ENCODE peak calls at places on chromosomes 11 and 22, in six cellular contexts. N is fibroblast of lung, I is GM12865, L is bronchial epithelial cell, Y is fibroblast of the aortic adventitia, S is lower lobe of right lung. K is an unnamed sample.

GRCh38 chr22:49099496-49100124 is 728.1 kb downstream of the BRD1 start:
- DNase-seq in Y (no peak), N (no peak), S (no peak), I (no peak), L (no peak), K (no peak)

GRCh38 chr11:65288706-65289536 is 25.7 kb upstream of the CDC42EP2 start:
- DNase-seq in L (peak; percentile 12), Y (no peak), S (no peak), N (peak; percentile 50), I (no peak), K (no peak)

GRCh38 chr22:49736538-49736937 is 91.1 kb downstream of the BRD1 start:
- DNase-seq in L (no peak), S (no peak), I (no peak), Y (no peak), N (no peak), K (no peak)

GRCh38 chr11:104343578-104343977 is 179.6 kb upstream of the PDGFD start:
- DNase-seq in I (peak; percentile 10), Y (no peak), S (no peak), L (peak; percentile 34), N (peak; percentile 10), K (no peak)

GRCh38 chr11:110525883-110526282 is 96.1 kb downstream of the FDX1 start:
- DNase-seq in I (no peak), S (no peak), N (peak; percentile 88), L (peak; percentile 99), Y (peak; percentile 84), K (peak; percentile 74)

GRCh38 chr11:4643084-4643483 is 698 bp upstream of the OR51E1 start:
- DNase-seq in I (no peak), N (no peak), Y (no peak), L (no peak), S (no peak), K (no peak)

GRCh38 chr22:38317995-38318715 is 922 bp upstream of the CSNK1E start:
- DNase-seq in N (peak; percentile 84), S (peak; percentile 75), Y (peak; percentile 89), I (no peak), L (peak; percentile 99), K (peak; percentile 75)

GRCh38 chr11:71385091-71385490 is 63.1 kb downstream of the DHCR7 start:
- DNase-seq in L (no peak), I (no peak), S (no peak), N (no peak), Y (no peak), K (no peak)

GRCh38 chr22:46082633-46083032 is 67.7 kb upstream of the PPARA start:
- DNase-seq in I (no peak), S (no peak), N (no peak), L (no peak), Y (peak; percentile 55), K (no peak)

GRCh38 chr11:76742912-76743311 is 40.2 kb upstream of the TSKU start:
- DNase-seq in S (no peak), Y (peak; percentile 50), L (no peak), N (peak; percentile 70), I (no peak), K (no peak)

DNA sequence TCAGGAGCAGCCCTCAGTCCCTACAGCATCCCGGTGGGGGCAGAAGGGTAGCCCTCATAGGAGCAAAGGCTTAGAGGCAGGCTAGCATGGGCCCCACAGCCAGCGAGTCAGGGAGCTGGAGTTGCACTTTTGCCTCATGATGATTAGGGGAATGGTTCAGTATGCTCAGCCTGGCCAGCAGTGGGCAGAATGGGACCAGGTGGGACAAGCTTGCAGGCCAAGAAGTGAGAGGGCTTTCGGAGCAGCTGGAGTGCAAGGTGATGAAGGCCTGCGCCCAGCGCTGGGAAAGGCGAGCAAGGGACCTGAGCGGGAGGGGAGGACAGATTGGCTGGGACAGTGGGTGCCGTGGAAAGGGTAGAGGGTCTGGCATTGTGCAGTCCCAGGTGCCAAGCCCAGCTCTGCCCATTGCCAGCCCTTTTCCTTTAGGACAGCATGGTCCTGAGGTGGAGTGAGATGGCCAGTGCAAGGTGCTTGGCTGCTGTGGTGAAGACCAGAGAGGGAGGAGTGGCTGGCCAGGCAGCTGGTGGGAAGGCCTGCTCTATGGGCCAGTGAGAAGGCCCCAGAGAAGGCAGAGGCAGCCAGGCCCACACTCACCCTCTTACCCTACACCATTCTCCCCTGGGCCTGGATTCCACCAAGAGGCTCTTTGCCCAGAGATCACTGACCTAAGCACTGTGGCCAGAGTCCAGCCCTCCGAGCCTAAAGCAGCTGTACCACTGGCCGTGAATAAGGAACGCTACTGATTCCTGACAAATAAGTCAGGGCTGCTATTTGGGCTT is 47.9 kb upstream of the SUSD2 start:
- DNase-seq in I (no peak), Y (no peak), N (peak; percentile 41), L (no peak), S (peak; percentile 67), K (no peak)
- TF ChIP-seq CTCF in I (peak; percentile 24), Y (peak; percentile 32), N (peak; percentile 48), L (peak; percentile 23), S (peak; percentile 40), K (peak; percentile 42)

GRCh38 chr22:39459681-39460080 is 2.9 kb downstream of the MGAT3 start:
- DNase-seq in N (no peak), S (no peak), L (no peak), Y (no peak), I (no peak), K (no peak)
- H3K4me3 ChIP-seq in N (no peak overlapping the region), S (no peak overlapping the region), L (no peak overlapping the region), Y (no peak overlapping the region), I (no peak overlapping the region), K (no peak overlapping the region)

DNA sequence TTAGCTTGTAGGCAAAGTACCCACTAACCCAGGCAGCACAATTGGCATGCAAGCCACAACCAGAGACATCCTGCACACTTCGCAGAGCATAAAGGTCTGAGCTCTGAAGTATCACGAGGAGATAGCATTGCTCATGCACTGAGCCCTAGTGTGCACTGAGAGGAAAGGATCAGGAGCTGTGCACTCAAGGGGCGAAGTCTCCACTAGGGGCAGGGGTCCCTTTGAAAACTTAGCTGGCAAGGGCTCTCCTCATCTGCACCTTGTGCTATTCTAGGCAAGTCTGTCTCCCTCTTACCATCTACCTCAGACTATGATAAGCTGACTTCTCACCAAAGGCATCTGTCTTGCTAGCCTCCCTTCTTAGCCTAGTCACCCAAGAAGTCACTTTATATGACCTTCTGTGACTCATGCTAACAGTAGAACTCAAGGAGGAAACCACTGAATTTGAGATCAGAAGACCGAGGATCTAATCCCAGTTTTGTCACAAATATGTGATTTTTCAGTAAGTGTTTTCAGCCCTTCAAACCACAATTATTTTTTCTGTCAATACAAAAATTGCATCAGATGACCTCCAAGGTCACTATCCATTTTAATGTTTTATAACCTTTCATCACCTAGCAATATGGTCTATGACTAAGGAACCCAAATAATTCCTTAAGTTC is 1078.0 kb downstream of the NTM start:
- DNase-seq in L (no peak), I (no peak), Y (no peak), N (peak; percentile 3), S (no peak), K (no peak)
- TF ChIP-seq CTCF in L (no peak), I (no peak), Y (no peak), N (no peak), S (no peak), K (no peak)

GRCh38 chr11:57320067-57320718 is 4.6 kb downstream of the TNKS1BP1 start:
- DNase-seq in L (no peak), Y (no peak), N (no peak), S (no peak), I (no peak), K (no peak)

GRCh38 chr11:57320719-57321387 is 3.9 kb downstream of the TNKS1BP1 start:
- DNase-seq in N (no peak), S (no peak), I (no peak), L (no peak), Y (no peak), K (no peak)

GRCh38 chr11:57321996-57322880 is 2.5 kb downstream of the TNKS1BP1 start:
- DNase-seq in L (peak; percentile 95), N (peak; percentile 99), Y (peak; percentile 99), S (peak; percentile 92), I (no peak), K (peak; percentile 98)

GRCh38 chr11:57322881-57323467 is 1.8 kb downstream of the TNKS1BP1 start:
- DNase-seq in L (peak; percentile 74), I (no peak), Y (no peak), S (no peak), N (no peak), K (no peak)

GRCh38 chr11:57321388-57321995 is 3.3 kb downstream of the TNKS1BP1 start:
- DNase-seq in I (no peak), L (no peak), N (no peak), S (no peak), Y (no peak), K (no peak)
- H3K4me3 ChIP-seq in I (no peak overlapping the region), L (peak overlapping the region; percentile 90), N (peak overlapping the region; percentile 74), S (peak overlapping the region; percentile 74), Y (peak overlapping the region; percentile 73), K (peak overlapping the region; percentile 51)

GRCh38 chr22:28025866-28026575 is 107.0 kb upstream of the PITPNB start:
- DNase-seq in Y (no peak), L (no peak), S (no peak), N (no peak), I (no peak), K (no peak)
- TF ChIP-seq CTCF in Y (no peak), L (no peak), S (no peak), N (no peak), I (no peak), K (no peak)

GRCh38 chr11:61131186-61131585 is 28.9 kb downstream of the CD5 start:
- DNase-seq in I (no peak), L (no peak), Y (no peak), S (no peak), N (no peak), K (no peak)
- H3K4me3 ChIP-seq in I (no peak overlapping the region), L (no peak overlapping the region), Y (no peak overlapping the region), S (no peak overlapping the region), N (no peak overlapping the region), K (no peak overlapping the region)